ENCODE peak calls at places on chromosome 14, in seven cellular contexts. I is T-helper 17 cell, G is HCT116, C is A172, R is right cardiac atrium, H is cortex of kidney, J is cardiac muscle cell. Y is an unnamed sample.
A peak's percentile ranks its signal among the peaks of the same experiment; 100 is the strongest.

GRCh38 chr14:55416866-55417265 is 5.2 kb upstream of the ATG14 start:
- DNase-seq in I (no peak), G (peak; percentile 53), C (no peak), R (no peak), H (no peak), J (peak; percentile 26), Y (no peak)

GRCh38 chr14:29320261-29320660 is 553.7 kb downstream of the FOXG1 start:
- DNase-seq in I (no peak), G (no peak), C (peak; percentile 26), R (no peak), H (no peak), J (peak; percentile 4), Y (no peak)

GRCh38 chr14:34676516-34677211 is 37.7 kb downstream of the CFL2 start:
- DNase-seq in I (no peak), G (no peak), C (no peak), R (no peak), H (no peak), J (no peak), Y (no peak)

GRCh38 chr14:68801631-68802030 is 8.8 kb upstream of the ZFP36L1 start:
- DNase-seq in I (no peak), G (no peak), C (no peak), R (no peak), H (no peak), J (no peak), Y (no peak)

GRCh38 chr14:101359221-101360044 is 201.9 kb upstream of the DIO3 start:
- DNase-seq in I (no peak), G (no peak), C (peak; percentile 38), R (peak; percentile 80), H (no peak), J (no peak), Y (peak; percentile 68)

GRCh38 chr14:21846227-21846885 is 172.7 kb upstream of the OR4E1 start:
- DNase-seq in I (peak; percentile 59), G (no peak), C (no peak), R (no peak), H (no peak), J (peak; percentile 17), Y (no peak)

GRCh38 chr14:22588419-22589095 is 467 bp downstream of the DAD1 start:
- DNase-seq in I (no peak), G (no peak), C (no peak), R (no peak), H (no peak), J (no peak), Y (no peak)

GRCh38 chr14:88044782-88045446 is 40.0 kb downstream of the GPR65 start:
- DNase-seq in I (no peak), G (no peak), C (no peak), R (no peak), H (no peak), J (peak; percentile 27), Y (no peak)

GRCh38 chr14:104135121-104135903 is 3.1 kb upstream of the KIF26A start:
- DNase-seq in I (peak; percentile 3), G (no peak), C (no peak), R (peak; percentile 66), H (no peak), J (peak; percentile 14), Y (peak; percentile 15)

GRCh38 chr14:104820669-104821228 is 19.8 kb downstream of the ZBTB42 start:
- DNase-seq in I (no peak), G (no peak), C (no peak), R (peak; percentile 81), H (no peak), J (peak; percentile 81), Y (no peak)

GRCh38 chr14:100451264-100451663 is 128.1 kb downstream of the SLC25A47 start:
- DNase-seq in I (no peak), G (no peak), C (no peak), R (no peak), H (no peak), J (no peak), Y (no peak)

GRCh38 chr14:49861581-49861922 is 9.0 kb upstream of the NEMF start:
- DNase-seq in I (peak; percentile 31), G (no peak), C (peak; percentile 54), R (peak; percentile 77), H (no peak), J (peak; percentile 94), Y (peak; percentile 48)

GRCh38 chr14:95515523-95516517 is 630 bp downstream of the SYNE3 start:
- DNase-seq in I (peak; percentile 84), G (no peak), C (no peak), R (peak; percentile 92), H (no peak), J (peak; percentile 60), Y (peak; percentile 76)

GRCh38 chr14:106204063-106204462 is 677.7 kb downstream of the TMEM121 start:
- DNase-seq in I (no peak), G (no peak), C (no peak), R (no peak), H (no peak), J (no peak), Y (no peak)

GRCh38 chr14:49050836-49051235 is 535.3 kb downstream of the RPS29 start:
- DNase-seq in I (no peak), G (no peak), C (no peak), R (no peak), H (no peak), J (no peak), Y (no peak)

Y was measured in left ventricle myocardium inferior.